ENCODE peak calls at places on chromosome 21, in four cellular contexts. V, Z, M and F are unnamed samples.

GRCh38 chr21:29797155-29797554 is 142.6 kb downstream of the GRIK1 start:
- DNase-seq in M (no peak), Z (no peak), V (no peak), F (no peak)

GRCh38 chr21:35226960-35227741 is 178.0 kb upstream of the RUNX1 start:
- DNase-seq in V (no peak), M (no peak), Z (peak), F (peak)

GRCh38 chr21:42534361-42534900 is 20.8 kb downstream of the SLC37A1 start:
- DNase-seq in Z (no peak), V (no peak), M (no peak), F (no peak)

GRCh38 chr21:16078382-16078781 is 348.6 kb downstream of the USP25 start:
- DNase-seq in M (no peak), Z (no peak), V (no peak), F (no peak)

GRCh38 chr21:35738342-35738961 is 321.9 kb downstream of the SETD4 start:
- DNase-seq in Z (no peak), V (no peak), M (no peak), F (no peak)

GRCh38 chr21:16424331-16424749 is 694.6 kb downstream of the USP25 start:
- DNase-seq in M (no peak), V (no peak), Z (no peak), F (no peak)

GRCh38 chr21:42195378-42196031 is 23.4 kb upstream of the ABCG1 start:
- DNase-seq in Z (no peak), M (no peak), V (peak), F (no peak)

GRCh38 chr21:34582506-34583150 is 32.3 kb downstream of the RCAN1 start:
- DNase-seq in M (no peak), V (no peak), Z (no peak), F (no peak)

GRCh38 chr21:21366277-21366676 is 368.1 kb downstream of the NCAM2 start:
- DNase-seq in Z (no peak), M (no peak), V (no peak), F (no peak)